ENCODE peak calls at places on chromosomes 6 and 20, in eight cellular contexts. M is fibroblast of lung, R is RWPE1, B is endodermal cell, Z is SK-N-MC, U is AG04450, V is pancreas, P is body of pancreas. W is an unnamed sample.

GRCh38 chr20:23269954-23270353 is 80.6 kb upstream of the NXT1 start:
- DNase-seq in M (no peak), R (no peak), B (peak; percentile 70), Z (no peak), U (no peak), V (no peak), P (no peak), W (no peak)

GRCh38 chr6:22717906-22718305 is 148.5 kb downstream of the HDGFL1 start:
- DNase-seq in M (no peak), R (no peak), B (no peak), Z (no peak), U (no peak), V (peak; percentile 24), P (peak; percentile 27), W (no peak)

GRCh38 chr6:135985471-135985870 is 134.0 kb downstream of the PDE7B start:
- DNase-seq in M (no peak), R (no peak), B (no peak), Z (no peak), U (no peak), V (no peak), P (no peak), W (no peak)

GRCh38 chr6:29907637-29908340 is 34.5 kb upstream of the HLA-A start:
- DNase-seq in M (no peak), R (no peak), B (peak; percentile 28), Z (no peak), U (no peak), V (no peak), P (no peak), W (no peak)

GRCh38 chr20:3330046-3330741 is 77.3 kb downstream of the DNAAF9 start:
- DNase-seq in M (peak; percentile 61), R (no peak), B (no peak), Z (no peak), U (no peak), V (no peak), P (no peak), W (no peak)

GRCh38 chr20:15399781-15400180 is 1062.4 kb upstream of the FLRT3 start:
- DNase-seq in M (no peak), R (no peak), B (no peak), Z (no peak), U (no peak), V (no peak), P (no peak), W (no peak)

GRCh38 chr6:83920017-83920416 is 60.5 kb downstream of the CYB5R4 start:
- DNase-seq in M (no peak), R (no peak), B (no peak), Z (no peak), U (no peak), V (no peak), P (no peak), W (no peak)

GRCh38 chr6:3882865-3883264 is 33.7 kb downstream of the FAM50B start:
- DNase-seq in M (peak; percentile 70), R (no peak), B (peak; percentile 10), Z (peak; percentile 40), U (peak; percentile 53), V (no peak), P (no peak), W (no peak)

GRCh38 chr6:106773482-106773881 is 144.1 kb downstream of the QRSL1 start:
- DNase-seq in M (no peak), R (no peak), B (no peak), Z (no peak), U (no peak), V (no peak), P (peak; percentile 71), W (no peak)

GRCh38 chr20:6040540-6040939 is 13.3 kb downstream of the LRRN4 start:
- DNase-seq in M (no peak), R (no peak), B (no peak), Z (no peak), U (no peak), V (no peak), P (no peak), W (no peak)

GRCh38 chr20:32523613-32524218 is 61.4 kb downstream of the NOL4L start:
- DNase-seq in M (no peak), R (no peak), B (no peak), Z (no peak), U (no peak), V (no peak), P (no peak), W (peak; percentile 13)

GRCh38 chr20:49276895-49277785 is 717 bp downstream of the ZNFX1 start:
- DNase-seq in M (no peak), R (no peak), B (peak; percentile 55), Z (no peak), U (no peak), V (peak; percentile 44), P (peak; percentile 22), W (peak; percentile 64)

GRCh38 chr6:22613695-22614094 is 44.3 kb downstream of the HDGFL1 start:
- DNase-seq in M (peak; percentile 90), R (no peak), B (no peak), Z (no peak), U (peak; percentile 92), V (no peak), P (no peak), W (no peak)

GRCh38 chr6:105200133-105200730 is 20.4 kb upstream of the POPDC3 start:
- DNase-seq in M (no peak), R (no peak), B (no peak), Z (no peak), U (no peak), V (no peak), P (no peak), W (no peak)

GRCh38 chr6:135850882-135851281 is 619 bp upstream of the PDE7B start:
- DNase-seq in M (no peak), R (no peak), B (no peak), Z (no peak), U (no peak), V (no peak), P (no peak), W (no peak)

GRCh38 chr6:47135772-47136171 is 93.6 kb upstream of the ADGRF1 start:
- DNase-seq in M (peak; percentile 77), R (peak; percentile 91), B (no peak), Z (no peak), U (peak; percentile 75), V (no peak), P (peak; percentile 46), W (no peak)

GRCh38 chr6:149636116-149636515 is 12.4 kb downstream of the KATNA1 start:
- DNase-seq in M (peak; percentile 53), R (no peak), B (no peak), Z (no peak), U (peak; percentile 10), V (no peak), P (no peak), W (no peak)

GRCh38 chr6:90025418-90026089 is 131.3 kb downstream of the GJA10 start:
- DNase-seq in M (peak; percentile 96), R (peak; percentile 71), B (no peak), Z (peak; percentile 24), U (peak; percentile 84), V (no peak), P (peak; percentile 6), W (no peak)

GRCh38 chr6:106098383-106099234 is 12.5 kb downstream of the PRDM1 start:
- DNase-seq in M (peak; percentile 88), R (peak; percentile 75), B (no peak), Z (no peak), U (no peak), V (peak; percentile 42), P (peak; percentile 66), W (peak; percentile 57)

GRCh38 chr6:167245586-167245985 is 45.5 kb upstream of the UNC93A start:
- DNase-seq in M (no peak), R (no peak), B (no peak), Z (no peak), U (no peak), V (no peak), P (no peak), W (no peak)

GRCh38 chr6:68128211-68128610 is 506.9 kb upstream of the ADGRB3 start:
- DNase-seq in M (no peak), R (no peak), B (no peak), Z (no peak), U (no peak), V (no peak), P (no peak), W (no peak)

GRCh38 chr20:46230811-46231282 is 77.5 kb downstream of the CDH22 start:
- DNase-seq in M (peak; percentile 19), R (peak; percentile 64), B (peak; percentile 93), Z (no peak), U (no peak), V (no peak), P (no peak), W (no peak)

GRCh38 chr20:55354700-55355099 is 650.6 kb downstream of the CBLN4 start:
- DNase-seq in M (no peak), R (no peak), B (peak; percentile 48), Z (no peak), U (no peak), V (no peak), P (no peak), W (no peak)

GRCh38 chr6:158861686-158862381 is 42.7 kb upstream of the EZR start:
- DNase-seq in M (peak; percentile 19), R (no peak), B (no peak), Z (no peak), U (no peak), V (no peak), P (peak; percentile 40), W (no peak)
- H3K27ac ChIP-seq in M (no peak overlapping the region), R (no peak overlapping the region), B (no peak overlapping the region), Z (no peak overlapping the region), U (no peak overlapping the region), V (no peak overlapping the region), P (peak overlapping the region; percentile 51), W (peak overlapping the region; percentile 72)

GRCh38 chr6:35737413-35738211 is 780 bp downstream of the ARMC12 start:
- DNase-seq in M (peak; percentile 94), R (peak; percentile 72), B (peak; percentile 46), Z (peak; percentile 61), U (peak; percentile 77), V (no peak), P (peak; percentile 45), W (no peak)
- H3K27ac ChIP-seq in M (no peak overlapping the region), R (peak overlapping the region; percentile 100), B (no peak overlapping the region), Z (no peak overlapping the region), U (no peak overlapping the region), V (no peak overlapping the region), P (no peak overlapping the region), W (no peak overlapping the region)

DNA sequence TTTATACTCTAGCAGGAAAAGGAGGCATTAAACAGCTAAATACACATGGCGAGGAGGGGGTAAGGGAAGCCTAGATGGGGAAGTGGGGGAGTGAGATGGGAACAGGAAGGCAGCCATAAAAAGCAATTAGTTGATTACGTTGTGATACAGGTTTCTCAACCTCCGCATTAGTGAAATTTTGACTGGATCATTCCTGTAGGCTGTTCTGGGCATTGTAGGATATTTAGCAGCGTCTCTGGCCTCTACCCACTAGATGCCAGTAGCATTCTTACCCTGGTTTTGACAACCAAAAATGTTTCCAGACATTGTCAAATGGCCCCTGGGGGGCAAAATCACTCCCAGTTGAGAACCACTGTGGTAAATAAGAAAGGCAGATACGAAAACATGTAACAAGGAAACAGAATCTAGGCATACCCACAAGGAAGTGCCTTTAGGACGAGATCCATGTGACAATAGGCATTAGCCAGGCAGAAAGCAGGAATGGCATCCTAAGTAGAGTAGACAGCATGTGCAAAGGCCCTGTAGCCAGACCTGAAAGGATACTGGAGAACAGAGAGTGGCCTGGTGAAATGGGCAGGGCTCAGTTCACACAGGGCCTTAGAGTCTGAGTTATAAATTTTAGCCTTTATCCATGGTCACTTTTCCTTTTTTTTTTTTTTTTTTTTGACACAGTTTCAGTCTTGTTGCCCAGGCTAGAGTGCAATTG is 25.8 kb upstream of the PTPN1 start:
- DNase-seq in M (no peak), R (no peak), B (no peak), Z (no peak), U (no peak), V (no peak), P (no peak), W (no peak)
- H3K27ac ChIP-seq in M (peak overlapping the region; percentile 75), R (no peak overlapping the region), B (no peak overlapping the region), Z (no peak overlapping the region), U (peak overlapping the region; percentile 91), V (peak overlapping the region; percentile 76), P (peak overlapping the region; percentile 73), W (peak overlapping the region; percentile 85)

GRCh38 chr6:43990627-43991619 is 136.3 kb downstream of the MRPL14 start:
- DNase-seq in M (peak; percentile 97), R (no peak), B (no peak), Z (no peak), U (peak; percentile 88), V (peak; percentile 35), P (peak; percentile 57), W (peak; percentile 30)
- H3K27ac ChIP-seq in M (peak overlapping the region; percentile 59), R (peak overlapping the region; percentile 28), B (no peak overlapping the region), Z (no peak overlapping the region), U (peak overlapping the region; percentile 82), V (peak overlapping the region; percentile 16), P (peak overlapping the region; percentile 55), W (no peak overlapping the region)